ENCODE peak calls at places on chromosome 14, in nine cellular contexts. C is aorta; L is vagina; Z is neural progenitor cell; R is stomach; E is Panc1; H is CD8-positive, alpha-beta memory T cell; M is heart left ventricle; O is trophoblast cell. N is an unnamed sample. For H3K27me3 and H3K36me3, the result is how much of the 10 kb centered on the place peaks cover.

GRCh38 chr14:59275668-59276067 is 87.2 kb downstream of the DAAM1 start:
- DNase-seq in C (no peak), L (no peak), Z (no peak), R (no peak), E (peak), H (no peak), M (no peak), O (peak), N (no peak)

GRCh38 chr14:68884031-68885030 is 91.5 kb upstream of the ZFP36L1 start:
- DNase-seq in C (no peak), L (no peak), Z (no peak), R (no peak), E (peak), H (no peak), M (peak), O (no peak), N (no peak)

GRCh38 chr14:77376380-77376770 is 519 bp downstream of the TMED8 start:
- DNase-seq in C (peak), L (no peak), Z (peak), R (peak), E (no peak), H (peak), M (peak), O (no peak), N (peak)

GRCh38 chr14:92789457-92790089 is 4.5 kb upstream of the GOLGA5 start:
- DNase-seq in C (no peak), L (no peak), Z (no peak), R (no peak), E (no peak), H (no peak), M (no peak), O (peak), N (no peak)

GRCh38 chr14:40218282-40218941 is 786.2 kb upstream of the FBXO33 start:
- DNase-seq in C (no peak), L (no peak), Z (no peak), R (no peak), E (no peak), H (no peak), M (no peak), O (no peak), N (no peak)

GRCh38 chr14:48384786-48385185 is 709.4 kb upstream of the MDGA2 start:
- DNase-seq in C (no peak), L (no peak), Z (no peak), R (no peak), E (no peak), H (no peak), M (no peak), O (no peak), N (no peak)

GRCh38 chr14:97077253-97077653 is 280.1 kb downstream of the VRK1 start:
- DNase-seq in C (no peak), L (no peak), Z (peak), R (peak), E (no peak), H (peak), M (peak), O (peak), N (no peak)

GRCh38 chr14:65594153-65594881 is 181.8 kb downstream of the FUT8 start:
- DNase-seq in C (peak), L (no peak), Z (peak), R (peak), E (no peak), H (no peak), M (no peak), O (no peak), N (peak)

GRCh38 chr14:58128416-58128815 is 23.6 kb downstream of the ARMH4 start:
- DNase-seq in C (no peak), L (no peak), Z (no peak), R (no peak), E (no peak), H (no peak), M (no peak), O (no peak), N (no peak)

GRCh38 chr14:97298331-97298730 is 501.1 kb downstream of the VRK1 start:
- DNase-seq in C (no peak), L (no peak), Z (peak), R (no peak), E (no peak), H (no peak), M (no peak), O (no peak), N (peak)

GRCh38 chr14:55333785-55334485 is 62.7 kb downstream of the FBXO34 start:
- DNase-seq in C (no peak), L (no peak), Z (no peak), R (no peak), E (no peak), H (no peak), M (no peak), O (peak), N (no peak)

GRCh38 chr14:76917158-76917596 is 91.0 kb downstream of the LRRC74A start:
- DNase-seq in C (no peak), L (no peak), Z (peak), R (peak), E (no peak), H (no peak), M (peak), O (peak), N (peak)

GRCh38 chr14:44657688-44658388 is 150.8 kb upstream of the FSCB start:
- DNase-seq in C (no peak), L (no peak), Z (peak), R (no peak), E (no peak), H (no peak), M (no peak), O (peak), N (peak)

DNA sequence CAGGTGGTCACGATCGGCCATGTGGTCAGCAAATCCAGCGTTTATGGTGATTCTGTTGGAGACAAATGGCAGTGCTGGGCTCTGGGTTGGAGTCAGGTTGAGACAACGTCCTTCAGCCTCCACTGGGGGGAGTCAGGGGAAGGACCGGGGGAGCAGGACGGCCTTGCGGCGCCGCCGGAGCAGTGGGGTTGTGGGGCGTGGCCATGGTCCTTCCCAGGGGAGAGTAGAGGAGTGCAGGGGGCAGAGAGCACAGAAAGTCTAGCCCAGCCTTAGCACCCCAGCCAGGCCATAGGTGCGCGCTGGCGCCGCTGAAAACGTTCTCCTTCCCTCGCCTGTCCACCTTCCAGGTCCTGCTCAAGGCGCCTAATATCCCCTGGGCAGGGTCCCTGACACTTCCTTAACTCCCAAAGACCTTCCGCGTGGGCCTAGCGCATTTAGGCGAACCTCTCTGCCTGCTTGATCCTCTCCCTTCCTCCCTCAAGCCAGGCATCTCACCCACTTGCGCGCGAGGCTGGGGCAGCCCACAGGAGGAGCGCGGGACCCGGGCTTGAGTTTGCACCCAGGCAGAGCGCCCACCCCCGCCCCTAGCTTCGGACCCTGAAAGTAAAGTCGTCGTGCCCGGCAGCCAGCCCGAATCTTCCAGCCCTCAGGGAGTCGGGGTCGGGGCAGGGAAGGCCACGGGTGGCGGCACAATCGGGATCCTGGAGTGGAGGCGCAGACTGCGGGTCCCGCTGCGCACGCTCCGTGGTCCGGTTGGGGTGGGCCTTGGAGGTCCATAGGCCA is 3.1 kb upstream of the KIF26A start:
- DNase-seq in C (peak), L (no peak), Z (peak), R (no peak), E (no peak), H (peak), M (peak), O (no peak), N (peak)
- H3K27me3 ChIP-seq in C (under half), L (under half), Z (half or more), R (under half), E (under half), H (under half), M (under half), O (under half), N (under half)

GRCh38 chr14:24144451-24144850 is 2.0 kb downstream of the PSME2 start:
- DNase-seq in C (no peak), L (no peak), Z (no peak), R (no peak), E (no peak), H (no peak), M (no peak), O (no peak), N (no peak)

GRCh38 chr14:24146622-24146977 is 190 bp upstream of the PSME2 start:
- DNase-seq in C (peak), L (no peak), Z (peak), R (peak), E (peak), H (peak), M (peak), O (peak), N (peak)

GRCh38 chr14:24143511-24143910 is 2.1 kb upstream of the EMC9 start:
- DNase-seq in C (peak), L (no peak), Z (no peak), R (no peak), E (no peak), H (no peak), M (no peak), O (no peak), N (no peak)

GRCh38 chr14:24145700-24146621 is at the start of gene PSME2:
- DNase-seq in C (no peak), L (peak), Z (no peak), R (no peak), E (no peak), H (no peak), M (no peak), O (peak), N (no peak)

GRCh38 chr14:24145219-24145618 is 1.2 kb downstream of the PSME2 start:
- DNase-seq in C (no peak), L (no peak), Z (no peak), R (no peak), E (no peak), H (no peak), M (no peak), O (no peak), N (no peak)
- H3K4me3 ChIP-seq in C (no peak), L (no peak), Z (no peak), R (no peak), E (peak), H (peak), M (no peak), O (no peak), N (no peak)

GRCh38 chr14:75432406-75432805 is 4.6 kb downstream of the JDP2 start:
- DNase-seq in C (no peak), L (no peak), Z (no peak), R (no peak), E (no peak), H (no peak), M (no peak), O (no peak), N (no peak)
- H3K36me3 ChIP-seq in C (under half), L (under half), Z (under half), R (under half), E (under half), H (under half), M (half or more), O (under half), N (under half)

DNA sequence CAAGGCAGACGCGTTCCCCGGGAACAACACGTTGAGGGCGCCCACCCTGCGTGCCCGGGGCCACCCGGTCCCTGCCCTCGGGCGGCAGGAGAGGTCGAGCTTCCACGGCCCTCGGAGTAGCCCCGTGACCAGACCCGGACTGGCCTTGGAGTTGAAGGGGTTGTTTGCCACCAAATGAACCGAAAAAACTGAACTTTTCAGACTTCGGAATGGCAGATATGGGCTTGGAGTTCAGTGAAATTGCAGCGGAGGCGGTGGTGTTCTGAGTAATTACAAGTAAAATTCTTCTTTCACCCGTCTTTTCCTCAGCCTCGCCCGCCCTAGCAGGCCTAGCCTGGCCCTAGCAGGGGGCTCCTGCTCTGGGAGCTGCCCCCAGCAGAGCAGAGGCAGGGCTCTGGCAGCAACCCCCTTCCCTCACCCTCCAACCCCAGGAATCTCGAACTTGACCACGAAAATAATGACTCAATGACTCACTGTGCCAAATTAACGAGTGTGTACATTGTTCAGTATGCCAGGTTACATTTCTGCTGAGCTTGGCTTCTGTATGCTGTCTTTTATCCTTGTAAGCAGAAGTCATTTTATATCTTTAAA is 1.1 kb downstream of the PAPLN start:
- DNase-seq in C (peak), L (no peak), Z (peak), R (no peak), E (no peak), H (no peak), M (no peak), O (peak), N (no peak)
- H3K27me3 ChIP-seq in C (under half), L (under half), Z (under half), R (under half), E (under half), H (under half), M (under half), O (half or more), N (half or more)

N was measured in H7.